ENCODE peak calls at places on chromosomes 7 and 10, in six cellular contexts. One of them, this sample, is unnamed.

GRCh38 chr7:151006590-151007300 is 15.9 kb downstream of the NOS3 start:
- DNase-seq in mesenteric fat pad: no peak
- DNase-seq in body of pancreas: no peak
- DNase-seq in heart left ventricle: no peak
- DNase-seq in ovary: no peak
- DNase-seq in astrocyte: no peak
- DNase-seq in this sample: no peak

GRCh38 chr7:77707504-77707992 is 11.3 kb downstream of the RSBN1L start:
- DNase-seq in mesenteric fat pad: no peak
- DNase-seq in body of pancreas: no peak
- DNase-seq in heart left ventricle: no peak
- DNase-seq in ovary: no peak
- DNase-seq in astrocyte: no peak
- DNase-seq in this sample: no peak

GRCh38 chr10:8194050-8194449 is 139.6 kb downstream of the GATA3 start:
- DNase-seq in mesenteric fat pad: no peak
- DNase-seq in body of pancreas: no peak
- DNase-seq in heart left ventricle: no peak
- DNase-seq in ovary: no peak
- DNase-seq in astrocyte: no peak
- DNase-seq in this sample: no peak

GRCh38 chr10:74863508-74863907 is 37.1 kb downstream of the KAT6B start:
- DNase-seq in mesenteric fat pad: no peak
- DNase-seq in body of pancreas: no peak
- DNase-seq in heart left ventricle: no peak
- DNase-seq in ovary: no peak
- DNase-seq in astrocyte: peak; percentile 78
- DNase-seq in this sample: no peak

GRCh38 chr7:149819961-149820340 is 18.2 kb upstream of the ZNF862 start:
- DNase-seq in mesenteric fat pad: no peak
- DNase-seq in body of pancreas: no peak
- DNase-seq in heart left ventricle: no peak
- DNase-seq in ovary: no peak
- DNase-seq in astrocyte: no peak
- DNase-seq in this sample: no peak

GRCh38 chr10:112402917-112403316 is 29.0 kb downstream of the ACSL5 start:
- DNase-seq in mesenteric fat pad: no peak
- DNase-seq in body of pancreas: no peak
- DNase-seq in heart left ventricle: no peak
- DNase-seq in ovary: no peak
- DNase-seq in astrocyte: no peak
- DNase-seq in this sample: no peak

GRCh38 chr7:81510122-81510521 is 259.7 kb downstream of the HGF start:
- DNase-seq in mesenteric fat pad: no peak
- DNase-seq in body of pancreas: no peak
- DNase-seq in heart left ventricle: no peak
- DNase-seq in ovary: no peak
- DNase-seq in astrocyte: no peak
- DNase-seq in this sample: no peak

GRCh38 chr10:132942740-132943554 is 577 bp upstream of the CFAP46 start:
- DNase-seq in mesenteric fat pad: no peak
- DNase-seq in body of pancreas: no peak
- DNase-seq in heart left ventricle: no peak
- DNase-seq in ovary: no peak
- DNase-seq in astrocyte: no peak
- DNase-seq in this sample: no peak

GRCh38 chr10:21493841-21494220 is 31.7 kb downstream of the SKIDA1 start:
- DNase-seq in mesenteric fat pad: no peak
- DNase-seq in body of pancreas: no peak
- DNase-seq in heart left ventricle: no peak
- DNase-seq in ovary: no peak
- DNase-seq in astrocyte: no peak
- DNase-seq in this sample: no peak

GRCh38 chr10:128047991-128048826 is 78.0 kb downstream of the MKI67 start:
- DNase-seq in mesenteric fat pad: no peak
- DNase-seq in body of pancreas: no peak
- DNase-seq in heart left ventricle: peak; percentile 65
- DNase-seq in ovary: no peak
- DNase-seq in astrocyte: peak; percentile 57
- DNase-seq in this sample: peak; percentile 36

GRCh38 chr7:19051767-19052375 is 65.6 kb downstream of the TWIST1 start:
- DNase-seq in mesenteric fat pad: no peak
- DNase-seq in body of pancreas: peak; percentile 50
- DNase-seq in heart left ventricle: peak; percentile 17
- DNase-seq in ovary: no peak
- DNase-seq in astrocyte: no peak
- DNase-seq in this sample: peak; percentile 72

GRCh38 chr7:131108212-131108980 is 219.3 kb upstream of the MKLN1 start:
- DNase-seq in mesenteric fat pad: no peak
- DNase-seq in body of pancreas: no peak
- DNase-seq in heart left ventricle: no peak
- DNase-seq in ovary: no peak
- DNase-seq in astrocyte: no peak
- DNase-seq in this sample: no peak

GRCh38 chr10:44332465-44332864 is 52.4 kb downstream of the CXCL12 start:
- DNase-seq in mesenteric fat pad: no peak
- DNase-seq in body of pancreas: no peak
- DNase-seq in heart left ventricle: no peak
- DNase-seq in ovary: no peak
- DNase-seq in astrocyte: no peak
- DNase-seq in this sample: no peak

GRCh38 chr7:77426521-77427051 is 10.4 kb upstream of the GSAP start:
- DNase-seq in mesenteric fat pad: no peak
- DNase-seq in body of pancreas: no peak
- DNase-seq in heart left ventricle: no peak
- DNase-seq in ovary: no peak
- DNase-seq in astrocyte: peak; percentile 64
- DNase-seq in this sample: no peak

GRCh38 chr10:111835562-111835961 is 348.0 kb downstream of the GPAM start:
- DNase-seq in mesenteric fat pad: no peak
- DNase-seq in body of pancreas: no peak
- DNase-seq in heart left ventricle: no peak
- DNase-seq in ovary: no peak
- DNase-seq in astrocyte: peak; percentile 73
- DNase-seq in this sample: peak; percentile 14

GRCh38 chr10:97356318-97356914 is 21.9 kb upstream of the FRAT2 start:
- DNase-seq in mesenteric fat pad: no peak
- DNase-seq in body of pancreas: no peak
- DNase-seq in heart left ventricle: no peak
- DNase-seq in ovary: no peak
- DNase-seq in astrocyte: no peak
- DNase-seq in this sample: no peak

GRCh38 chr7:127383123-127383835 is 9.2 kb downstream of the ZNF800 start:
- DNase-seq in mesenteric fat pad: no peak
- DNase-seq in body of pancreas: no peak
- DNase-seq in heart left ventricle: no peak
- DNase-seq in ovary: no peak
- DNase-seq in astrocyte: peak; percentile 7
- DNase-seq in this sample: no peak

GRCh38 chr7:47259682-47260081 is 322.2 kb downstream of the TNS3 start:
- DNase-seq in mesenteric fat pad: no peak
- DNase-seq in body of pancreas: no peak
- DNase-seq in heart left ventricle: no peak
- DNase-seq in ovary: no peak
- DNase-seq in astrocyte: no peak
- DNase-seq in this sample: no peak

GRCh38 chr10:5775705-5776104 is 37.5 kb downstream of the GDI2 start:
- DNase-seq in mesenteric fat pad: no peak
- DNase-seq in body of pancreas: no peak
- DNase-seq in heart left ventricle: no peak
- DNase-seq in ovary: no peak
- DNase-seq in astrocyte: no peak
- DNase-seq in this sample: no peak

GRCh38 chr7:23246540-23246939 is at the start of gene GPNMB:
- DNase-seq in mesenteric fat pad: no peak
- DNase-seq in body of pancreas: no peak
- DNase-seq in heart left ventricle: peak; percentile 21
- DNase-seq in ovary: no peak
- DNase-seq in astrocyte: peak; percentile 81
- DNase-seq in this sample: peak; percentile 75

GRCh38 chr10:70761031-70761601 is 24.1 kb downstream of the TBATA start:
- DNase-seq in mesenteric fat pad: no peak
- DNase-seq in body of pancreas: peak; percentile 5
- DNase-seq in heart left ventricle: no peak
- DNase-seq in ovary: peak; percentile 29
- DNase-seq in astrocyte: no peak
- DNase-seq in this sample: peak; percentile 76

GRCh38 chr10:45001382-45002148 is 842 bp downstream of the ZNF22 start:
- DNase-seq in mesenteric fat pad: peak; percentile 90
- DNase-seq in body of pancreas: peak; percentile 88
- DNase-seq in heart left ventricle: peak; percentile 69
- DNase-seq in ovary: peak; percentile 63
- DNase-seq in astrocyte: peak; percentile 76
- DNase-seq in this sample: peak; percentile 66

GRCh38 chr7:3464900-3465622 is 164.0 kb downstream of the SDK1 start:
- DNase-seq in mesenteric fat pad: no peak
- DNase-seq in body of pancreas: no peak
- DNase-seq in heart left ventricle: no peak
- DNase-seq in ovary: no peak
- DNase-seq in astrocyte: no peak
- DNase-seq in this sample: no peak

GRCh38 chr10:34618611-34619010 is 196.5 kb downstream of the PARD3 start:
- DNase-seq in mesenteric fat pad: no peak
- DNase-seq in body of pancreas: no peak
- DNase-seq in heart left ventricle: no peak
- DNase-seq in ovary: no peak
- DNase-seq in astrocyte: no peak
- DNase-seq in this sample: no peak

GRCh38 chr7:21013765-21014502 is 227.2 kb upstream of the SP8 start:
- DNase-seq in mesenteric fat pad: no peak
- DNase-seq in body of pancreas: no peak
- DNase-seq in heart left ventricle: no peak
- DNase-seq in ovary: no peak
- DNase-seq in astrocyte: no peak
- DNase-seq in this sample: no peak